ENCODE peak calls at places on chromosome 1, in six cellular contexts. One of them, this sample, is unnamed. For H3K4me1, the result is how much of the 10 kb centered on the place peaks cover.

GRCh38 chr1:233665575-233666270 is 51.8 kb downstream of the KCNK1 start:
- DNase-seq in neuronal stem cell: no peak
- DNase-seq in IMR-90: no peak
- DNase-seq in mesendoderm: no peak
- DNase-seq in H9: no peak
- DNase-seq in H1: no peak
- DNase-seq in this sample: no peak

GRCh38 chr1:231603598-231604275 is 22.9 kb upstream of the DISC1 start:
- DNase-seq in IMR-90: peak
- DNase-seq in H1: peak
- DNase-seq in neuronal stem cell: peak
- DNase-seq in H9: peak
- DNase-seq in mesendoderm: peak
- DNase-seq in this sample: peak

GRCh38 chr1:159000627-159001026 is 9.1 kb upstream of the IFI16 start:
- DNase-seq in H1: no peak
- DNase-seq in H9: peak
- DNase-seq in neuronal stem cell: peak
- DNase-seq in IMR-90: peak
- DNase-seq in mesendoderm: peak
- DNase-seq in this sample: peak

GRCh38 chr1:186985889-186986491 is 157.2 kb downstream of the PLA2G4A start:
- DNase-seq in neuronal stem cell: peak
- DNase-seq in H9: no peak
- DNase-seq in IMR-90: peak
- DNase-seq in mesendoderm: peak
- DNase-seq in H1: no peak
- DNase-seq in this sample: peak

GRCh38 chr1:76746195-76746594 is 121.1 kb upstream of the ST6GALNAC5 start:
- DNase-seq in mesendoderm: no peak
- DNase-seq in H9: no peak
- DNase-seq in H1: no peak
- DNase-seq in IMR-90: no peak
- DNase-seq in neuronal stem cell: no peak
- DNase-seq in this sample: no peak

GRCh38 chr1:107748529-107748928 is 216.5 kb downstream of the VAV3 start:
- DNase-seq in mesendoderm: peak
- DNase-seq in neuronal stem cell: no peak
- DNase-seq in H9: no peak
- DNase-seq in H1: no peak
- DNase-seq in IMR-90: peak
- DNase-seq in this sample: no peak

GRCh38 chr1:13775446-13775845 is 75.5 kb downstream of the PRDM2 start:
- DNase-seq in neuronal stem cell: no peak
- DNase-seq in H1: no peak
- DNase-seq in H9: no peak
- DNase-seq in mesendoderm: no peak
- DNase-seq in IMR-90: peak
- DNase-seq in this sample: no peak

GRCh38 chr1:160309183-160309535 is 24.2 kb upstream of the PEX19 start:
- DNase-seq in neuronal stem cell: no peak
- DNase-seq in H9: no peak
- DNase-seq in mesendoderm: no peak
- DNase-seq in IMR-90: peak
- DNase-seq in H1: no peak
- DNase-seq in this sample: no peak

GRCh38 chr1:164637461-164638375 is 78.7 kb downstream of the PBX1 start:
- DNase-seq in H9: no peak
- DNase-seq in neuronal stem cell: no peak
- DNase-seq in IMR-90: peak
- DNase-seq in mesendoderm: peak
- DNase-seq in H1: no peak
- DNase-seq in this sample: peak

GRCh38 chr1:23475641-23476040 is 8.3 kb downstream of the ASAP3 start:
- DNase-seq in neuronal stem cell: no peak
- DNase-seq in H1: no peak
- DNase-seq in H9: no peak
- DNase-seq in mesendoderm: no peak
- DNase-seq in IMR-90: no peak
- DNase-seq in this sample: peak

GRCh38 chr1:15277370-15277769 is 30.3 kb downstream of the FHAD1 start:
- DNase-seq in H1: no peak
- DNase-seq in mesendoderm: no peak
- DNase-seq in neuronal stem cell: no peak
- DNase-seq in H9: no peak
- DNase-seq in IMR-90: no peak
- DNase-seq in this sample: no peak

GRCh38 chr1:86218859-86219258 is 62.3 kb upstream of the COL24A1 start:
- DNase-seq in mesendoderm: no peak
- DNase-seq in H1: no peak
- DNase-seq in IMR-90: no peak
- DNase-seq in H9: no peak
- DNase-seq in neuronal stem cell: no peak
- DNase-seq in this sample: no peak

GRCh38 chr1:46719689-46720088 is 775 bp upstream of the EFCAB14 start:
- DNase-seq in H9: peak
- DNase-seq in neuronal stem cell: no peak
- DNase-seq in IMR-90: no peak
- DNase-seq in H1: no peak
- DNase-seq in mesendoderm: peak
- DNase-seq in this sample: peak

GRCh38 chr1:152411144-152411543 is 2.9 kb downstream of the CRNN start:
- DNase-seq in mesendoderm: no peak
- DNase-seq in H1: no peak
- DNase-seq in H9: no peak
- DNase-seq in IMR-90: no peak
- DNase-seq in neuronal stem cell: no peak
- DNase-seq in this sample: no peak

GRCh38 chr1:193479187-193479586 is 292.8 kb upstream of the B3GALT2 start:
- DNase-seq in mesendoderm: no peak
- DNase-seq in IMR-90: no peak
- DNase-seq in H1: no peak
- DNase-seq in neuronal stem cell: no peak
- DNase-seq in H9: no peak
- DNase-seq in this sample: no peak

GRCh38 chr1:24910210-24910609 is 19.9 kb downstream of the RUNX3 start:
- DNase-seq in mesendoderm: peak
- DNase-seq in H1: no peak
- DNase-seq in IMR-90: no peak
- DNase-seq in H9: no peak
- DNase-seq in neuronal stem cell: no peak
- DNase-seq in this sample: no peak
- H2BK15ac ChIP-seq in mesendoderm: no peak
- H2BK15ac ChIP-seq in H1: no peak
- H2BK15ac ChIP-seq in IMR-90: no peak
- H2BK15ac ChIP-seq in H9: no peak
- H2BK15ac ChIP-seq in neuronal stem cell: no peak
- H2BK15ac ChIP-seq in this sample: no peak

DNA sequence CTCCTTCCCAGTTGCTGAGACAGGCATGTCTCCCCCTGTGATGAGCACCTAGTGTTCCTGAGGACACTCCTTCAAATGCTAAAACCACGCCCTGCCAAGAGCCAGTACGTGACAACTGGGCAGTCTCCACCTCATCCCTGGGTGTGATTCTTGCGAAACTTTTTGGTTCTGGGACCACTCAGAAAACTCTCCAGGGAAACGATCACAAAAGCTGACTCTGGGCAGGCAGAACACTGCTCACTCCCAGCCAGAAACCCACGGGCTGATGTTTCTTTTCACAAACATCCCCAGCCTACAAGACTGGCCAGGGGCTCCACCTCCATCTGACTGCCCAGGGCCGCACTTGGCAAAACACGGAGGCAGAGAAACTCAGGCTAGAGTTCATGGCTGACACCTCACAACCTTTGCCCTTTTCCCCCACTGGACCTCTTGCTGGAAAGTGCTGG is 24.4 kb downstream of the DHRS3 start:
- DNase-seq in neuronal stem cell: no peak
- DNase-seq in H1: no peak
- DNase-seq in mesendoderm: no peak
- DNase-seq in H9: no peak
- DNase-seq in IMR-90: peak
- DNase-seq in this sample: no peak
- H3K4me1 ChIP-seq in neuronal stem cell: under half
- H3K4me1 ChIP-seq in H1: under half
- H3K4me1 ChIP-seq in mesendoderm: under half
- H3K4me1 ChIP-seq in H9: under half
- H3K4me1 ChIP-seq in IMR-90: under half
- H3K4me1 ChIP-seq in this sample: under half

GRCh38 chr1:110042981-110043380 is 8.6 kb downstream of the STRIP1 start:
- DNase-seq in neuronal stem cell: no peak
- DNase-seq in IMR-90: no peak
- DNase-seq in H1: no peak
- DNase-seq in mesendoderm: no peak
- DNase-seq in H9: no peak
- DNase-seq in this sample: no peak

GRCh38 chr1:110038271-110038670 is 3.8 kb downstream of the STRIP1 start:
- DNase-seq in H9: no peak
- DNase-seq in IMR-90: no peak
- DNase-seq in H1: no peak
- DNase-seq in mesendoderm: no peak
- DNase-seq in neuronal stem cell: no peak
- DNase-seq in this sample: no peak

GRCh38 chr1:110039641-110040040 is 5.2 kb downstream of the STRIP1 start:
- DNase-seq in H1: no peak
- DNase-seq in H9: no peak
- DNase-seq in neuronal stem cell: no peak
- DNase-seq in IMR-90: no peak
- DNase-seq in mesendoderm: no peak
- DNase-seq in this sample: no peak

GRCh38 chr1:110035236-110035752 is 870 bp downstream of the STRIP1 start:
- DNase-seq in neuronal stem cell: peak
- DNase-seq in H1: no peak
- DNase-seq in mesendoderm: no peak
- DNase-seq in IMR-90: peak
- DNase-seq in H9: no peak
- DNase-seq in this sample: no peak

DNA sequence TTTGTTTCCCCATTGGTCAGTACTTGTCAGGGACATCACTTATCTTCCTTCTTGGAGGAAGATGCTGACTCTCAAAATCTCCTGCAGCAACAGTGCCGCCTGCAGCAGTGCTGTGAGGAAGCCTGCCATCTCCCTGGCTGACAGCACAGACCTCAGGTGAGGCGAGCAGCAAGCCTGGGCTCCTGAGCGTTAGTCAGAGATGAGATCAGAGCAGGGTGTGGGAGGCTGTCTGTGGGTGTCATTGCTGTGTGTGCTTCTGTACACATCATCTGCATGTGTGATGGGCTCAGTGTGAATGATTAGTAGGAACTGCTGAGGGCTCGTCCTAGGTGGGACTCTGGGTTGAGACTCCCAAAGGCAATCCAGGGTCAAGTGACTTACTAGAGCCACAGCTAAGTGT is 6.1 kb downstream of the STRIP1 start:
- DNase-seq in IMR-90: no peak
- DNase-seq in mesendoderm: no peak
- DNase-seq in neuronal stem cell: no peak
- DNase-seq in H9: no peak
- DNase-seq in H1: no peak
- DNase-seq in this sample: no peak
- H2BK15ac ChIP-seq in IMR-90: no peak
- H2BK15ac ChIP-seq in mesendoderm: no peak
- H2BK15ac ChIP-seq in neuronal stem cell: no peak
- H2BK15ac ChIP-seq in H9: no peak
- H2BK15ac ChIP-seq in H1: no peak
- H2BK15ac ChIP-seq in this sample: no peak

DNA sequence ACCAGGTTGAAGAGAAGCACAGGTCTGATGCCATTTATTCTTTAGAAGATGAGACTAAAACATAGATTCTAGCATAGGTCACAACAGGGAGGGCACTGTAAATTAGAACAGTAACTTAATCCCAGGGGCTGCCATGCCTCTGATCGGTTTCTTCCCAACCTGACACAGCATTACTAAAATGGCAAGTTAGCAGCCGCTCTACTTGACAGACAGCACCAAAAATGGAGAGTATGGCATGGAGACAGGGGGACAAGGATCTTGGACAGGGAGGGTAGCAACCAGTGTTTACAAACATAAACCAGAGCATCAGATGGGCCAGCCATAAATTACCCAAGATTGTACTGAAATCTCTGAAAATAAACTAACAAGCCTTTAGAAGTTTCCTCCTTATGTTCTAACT is 5.9 kb downstream of the DUSP10 start:
- DNase-seq in IMR-90: no peak
- DNase-seq in H9: no peak
- DNase-seq in mesendoderm: no peak
- DNase-seq in H1: no peak
- DNase-seq in neuronal stem cell: no peak
- DNase-seq in this sample: no peak
- H3K4me1 ChIP-seq in IMR-90: under half
- H3K4me1 ChIP-seq in H9: under half
- H3K4me1 ChIP-seq in mesendoderm: under half
- H3K4me1 ChIP-seq in H1: under half
- H3K4me1 ChIP-seq in neuronal stem cell: under half
- H3K4me1 ChIP-seq in this sample: under half

GRCh38 chr1:206893380-206893779 is 3.9 kb upstream of the IL24 start:
- DNase-seq in mesendoderm: no peak
- DNase-seq in H1: no peak
- DNase-seq in IMR-90: no peak
- DNase-seq in neuronal stem cell: no peak
- DNase-seq in H9: no peak
- DNase-seq in this sample: no peak

GRCh38 chr1:206892351-206892984 is 4.8 kb upstream of the IL24 start:
- DNase-seq in IMR-90: peak
- DNase-seq in H1: no peak
- DNase-seq in H9: no peak
- DNase-seq in mesendoderm: no peak
- DNase-seq in neuronal stem cell: no peak
- DNase-seq in this sample: peak

GRCh38 chr1:206891412-206891811 is 5.8 kb upstream of the IL24 start:
- DNase-seq in mesendoderm: no peak
- DNase-seq in H1: peak
- DNase-seq in H9: no peak
- DNase-seq in IMR-90: no peak
- DNase-seq in neuronal stem cell: no peak
- DNase-seq in this sample: no peak

GRCh38 chr1:206890125-206890637 is 7.1 kb upstream of the IL24 start:
- DNase-seq in mesendoderm: peak
- DNase-seq in H1: peak
- DNase-seq in neuronal stem cell: no peak
- DNase-seq in H9: no peak
- DNase-seq in IMR-90: peak
- DNase-seq in this sample: no peak

GRCh38 chr1:206890690-206891089 is 6.6 kb upstream of the IL24 start:
- DNase-seq in neuronal stem cell: no peak
- DNase-seq in mesendoderm: no peak
- DNase-seq in H9: no peak
- DNase-seq in H1: peak
- DNase-seq in IMR-90: peak
- DNase-seq in this sample: peak
- H2BK15ac ChIP-seq in neuronal stem cell: no peak
- H2BK15ac ChIP-seq in mesendoderm: no peak
- H2BK15ac ChIP-seq in H9: no peak
- H2BK15ac ChIP-seq in H1: no peak
- H2BK15ac ChIP-seq in IMR-90: peak
- H2BK15ac ChIP-seq in this sample: no peak

This sample was measured in mesenchymal stem cell.